ENCODE peak calls at places on chromosomes 13 and 19, in nine cellular contexts. One of them, this sample, is unnamed.

GRCh38 chr19:4730740-4731171 is 7.1 kb upstream of the DPP9 start:
- DNase-seq in uterus: no peak
- DNase-seq in upper lobe of right lung: no peak
- DNase-seq in PC-3: peak; percentile 53
- DNase-seq in fibroblast of lung: no peak
- DNase-seq in tibial nerve: no peak
- DNase-seq in RWPE2: no peak
- DNase-seq in neural progenitor cell: no peak
- DNase-seq in brain microvascular endothelial cell: no peak
- DNase-seq in this sample: no peak

GRCh38 chr19:1866693-1867358 is 3.4 kb upstream of the KLF16 start:
- DNase-seq in uterus: no peak
- DNase-seq in upper lobe of right lung: no peak
- DNase-seq in PC-3: no peak
- DNase-seq in fibroblast of lung: no peak
- DNase-seq in tibial nerve: no peak
- DNase-seq in RWPE2: no peak
- DNase-seq in neural progenitor cell: no peak
- DNase-seq in brain microvascular endothelial cell: no peak
- DNase-seq in this sample: no peak

GRCh38 chr13:60851378-60851777 is 454.4 kb downstream of the TDRD3 start:
- DNase-seq in uterus: no peak
- DNase-seq in upper lobe of right lung: no peak
- DNase-seq in PC-3: no peak
- DNase-seq in fibroblast of lung: no peak
- DNase-seq in tibial nerve: no peak
- DNase-seq in RWPE2: no peak
- DNase-seq in neural progenitor cell: no peak
- DNase-seq in brain microvascular endothelial cell: no peak
- DNase-seq in this sample: no peak

GRCh38 chr19:3372413-3372812 is 6.0 kb downstream of the NFIC start:
- DNase-seq in uterus: no peak
- DNase-seq in upper lobe of right lung: no peak
- DNase-seq in PC-3: no peak
- DNase-seq in fibroblast of lung: no peak
- DNase-seq in tibial nerve: no peak
- DNase-seq in RWPE2: no peak
- DNase-seq in neural progenitor cell: no peak
- DNase-seq in brain microvascular endothelial cell: no peak
- DNase-seq in this sample: no peak

GRCh38 chr19:50500060-50500752 is 10.8 kb downstream of the JOSD2 start:
- DNase-seq in uterus: no peak
- DNase-seq in upper lobe of right lung: no peak
- DNase-seq in PC-3: no peak
- DNase-seq in fibroblast of lung: no peak
- DNase-seq in tibial nerve: no peak
- DNase-seq in RWPE2: no peak
- DNase-seq in neural progenitor cell: peak; percentile 69
- DNase-seq in brain microvascular endothelial cell: no peak
- DNase-seq in this sample: no peak

GRCh38 chr19:39131255-39131755 is 5.7 kb downstream of the PAK4 start:
- DNase-seq in uterus: no peak
- DNase-seq in upper lobe of right lung: no peak
- DNase-seq in PC-3: no peak
- DNase-seq in fibroblast of lung: no peak
- DNase-seq in tibial nerve: no peak
- DNase-seq in RWPE2: no peak
- DNase-seq in neural progenitor cell: no peak
- DNase-seq in brain microvascular endothelial cell: peak; percentile 22
- DNase-seq in this sample: no peak

GRCh38 chr13:88014527-88014926 is 343.4 kb downstream of the SLITRK5 start:
- DNase-seq in uterus: no peak
- DNase-seq in upper lobe of right lung: no peak
- DNase-seq in PC-3: no peak
- DNase-seq in fibroblast of lung: peak; percentile 37
- DNase-seq in tibial nerve: no peak
- DNase-seq in RWPE2: no peak
- DNase-seq in neural progenitor cell: no peak
- DNase-seq in brain microvascular endothelial cell: no peak
- DNase-seq in this sample: no peak

GRCh38 chr19:13169769-13170168 is 19.6 kb downstream of the IER2 start:
- DNase-seq in uterus: no peak
- DNase-seq in upper lobe of right lung: no peak
- DNase-seq in PC-3: peak; percentile 99
- DNase-seq in fibroblast of lung: peak; percentile 44
- DNase-seq in tibial nerve: no peak
- DNase-seq in RWPE2: peak; percentile 82
- DNase-seq in neural progenitor cell: no peak
- DNase-seq in brain microvascular endothelial cell: peak; percentile 40
- DNase-seq in this sample: no peak

GRCh38 chr19:12055784-12056183 is 3.0 kb upstream of the ZNF878 start:
- DNase-seq in uterus: no peak
- DNase-seq in upper lobe of right lung: no peak
- DNase-seq in PC-3: peak; percentile 41
- DNase-seq in fibroblast of lung: no peak
- DNase-seq in tibial nerve: no peak
- DNase-seq in RWPE2: no peak
- DNase-seq in neural progenitor cell: no peak
- DNase-seq in brain microvascular endothelial cell: no peak
- DNase-seq in this sample: no peak
- TF ChIP-seq CTCF in uterus: no peak
- TF ChIP-seq CTCF in upper lobe of right lung: no peak
- TF ChIP-seq CTCF in PC-3: no peak
- TF ChIP-seq CTCF in fibroblast of lung: no peak
- TF ChIP-seq CTCF in tibial nerve: no peak
- TF ChIP-seq CTCF in RWPE2: no peak
- TF ChIP-seq CTCF in neural progenitor cell: no peak
- TF ChIP-seq CTCF in brain microvascular endothelial cell: no peak
- TF ChIP-seq CTCF in this sample: no peak

GRCh38 chr13:113035209-113035800 is 66.3 kb downstream of the MCF2L start:
- DNase-seq in uterus: no peak
- DNase-seq in upper lobe of right lung: no peak
- DNase-seq in PC-3: no peak
- DNase-seq in fibroblast of lung: no peak
- DNase-seq in tibial nerve: no peak
- DNase-seq in RWPE2: no peak
- DNase-seq in neural progenitor cell: no peak
- DNase-seq in brain microvascular endothelial cell: no peak
- DNase-seq in this sample: no peak

GRCh38 chr13:113033054-113033453 is 64.0 kb downstream of the MCF2L start:
- DNase-seq in uterus: no peak
- DNase-seq in upper lobe of right lung: no peak
- DNase-seq in PC-3: no peak
- DNase-seq in fibroblast of lung: no peak
- DNase-seq in tibial nerve: no peak
- DNase-seq in RWPE2: no peak
- DNase-seq in neural progenitor cell: no peak
- DNase-seq in brain microvascular endothelial cell: no peak
- DNase-seq in this sample: no peak

GRCh38 chr13:113033498-113033897 is 64.5 kb downstream of the MCF2L start:
- DNase-seq in uterus: no peak
- DNase-seq in upper lobe of right lung: no peak
- DNase-seq in PC-3: no peak
- DNase-seq in fibroblast of lung: no peak
- DNase-seq in tibial nerve: no peak
- DNase-seq in RWPE2: no peak
- DNase-seq in neural progenitor cell: no peak
- DNase-seq in brain microvascular endothelial cell: no peak
- DNase-seq in this sample: no peak

GRCh38 chr13:113036401-113036800 is 67.4 kb downstream of the MCF2L start:
- DNase-seq in uterus: no peak
- DNase-seq in upper lobe of right lung: no peak
- DNase-seq in PC-3: no peak
- DNase-seq in fibroblast of lung: no peak
- DNase-seq in tibial nerve: no peak
- DNase-seq in RWPE2: no peak
- DNase-seq in neural progenitor cell: no peak
- DNase-seq in brain microvascular endothelial cell: no peak
- DNase-seq in this sample: no peak

GRCh38 chr13:113034451-113035208 is 65.6 kb downstream of the MCF2L start:
- DNase-seq in uterus: no peak
- DNase-seq in upper lobe of right lung: no peak
- DNase-seq in PC-3: peak; percentile 66
- DNase-seq in fibroblast of lung: peak; percentile 72
- DNase-seq in tibial nerve: no peak
- DNase-seq in RWPE2: no peak
- DNase-seq in neural progenitor cell: peak; percentile 61
- DNase-seq in brain microvascular endothelial cell: peak; percentile 24
- DNase-seq in this sample: no peak
- TF ChIP-seq CTCF in uterus: peak; percentile 48
- TF ChIP-seq CTCF in upper lobe of right lung: peak; percentile 61
- TF ChIP-seq CTCF in PC-3: peak; percentile 77
- TF ChIP-seq CTCF in fibroblast of lung: peak; percentile 76
- TF ChIP-seq CTCF in tibial nerve: peak; percentile 73
- TF ChIP-seq CTCF in RWPE2: peak; percentile 78
- TF ChIP-seq CTCF in neural progenitor cell: peak; percentile 73
- TF ChIP-seq CTCF in brain microvascular endothelial cell: peak; percentile 78
- TF ChIP-seq CTCF in this sample: peak; percentile 82

GRCh38 chr13:111068009-111068350 is 47.1 kb upstream of the ARHGEF7 start:
- DNase-seq in uterus: no peak
- DNase-seq in upper lobe of right lung: no peak
- DNase-seq in PC-3: no peak
- DNase-seq in fibroblast of lung: no peak
- DNase-seq in tibial nerve: no peak
- DNase-seq in RWPE2: no peak
- DNase-seq in neural progenitor cell: no peak
- DNase-seq in brain microvascular endothelial cell: no peak
- DNase-seq in this sample: no peak
- TF ChIP-seq CTCF in uterus: no peak
- TF ChIP-seq CTCF in upper lobe of right lung: peak; percentile 16
- TF ChIP-seq CTCF in PC-3: no peak
- TF ChIP-seq CTCF in fibroblast of lung: no peak
- TF ChIP-seq CTCF in tibial nerve: no peak
- TF ChIP-seq CTCF in RWPE2: peak; percentile 63
- TF ChIP-seq CTCF in neural progenitor cell: no peak
- TF ChIP-seq CTCF in brain microvascular endothelial cell: no peak
- TF ChIP-seq CTCF in this sample: peak; percentile 11

GRCh38 chr13:26041476-26041875 is 10.3 kb downstream of the SHISA2 start:
- DNase-seq in uterus: no peak
- DNase-seq in upper lobe of right lung: no peak
- DNase-seq in PC-3: no peak
- DNase-seq in fibroblast of lung: no peak
- DNase-seq in tibial nerve: no peak
- DNase-seq in RWPE2: no peak
- DNase-seq in neural progenitor cell: no peak
- DNase-seq in brain microvascular endothelial cell: no peak
- DNase-seq in this sample: peak; percentile 57

GRCh38 chr13:26036383-26036782 is 15.4 kb downstream of the SHISA2 start:
- DNase-seq in uterus: no peak
- DNase-seq in upper lobe of right lung: no peak
- DNase-seq in PC-3: no peak
- DNase-seq in fibroblast of lung: no peak
- DNase-seq in tibial nerve: no peak
- DNase-seq in RWPE2: no peak
- DNase-seq in neural progenitor cell: no peak
- DNase-seq in brain microvascular endothelial cell: no peak
- DNase-seq in this sample: no peak

GRCh38 chr13:26034018-26034417 is 17.8 kb downstream of the SHISA2 start:
- DNase-seq in uterus: no peak
- DNase-seq in upper lobe of right lung: no peak
- DNase-seq in PC-3: no peak
- DNase-seq in fibroblast of lung: no peak
- DNase-seq in tibial nerve: no peak
- DNase-seq in RWPE2: no peak
- DNase-seq in neural progenitor cell: no peak
- DNase-seq in brain microvascular endothelial cell: no peak
- DNase-seq in this sample: peak; percentile 32

GRCh38 chr13:26038931-26039475 is 12.8 kb downstream of the SHISA2 start:
- DNase-seq in uterus: no peak
- DNase-seq in upper lobe of right lung: no peak
- DNase-seq in PC-3: no peak
- DNase-seq in fibroblast of lung: no peak
- DNase-seq in tibial nerve: no peak
- DNase-seq in RWPE2: no peak
- DNase-seq in neural progenitor cell: no peak
- DNase-seq in brain microvascular endothelial cell: no peak
- DNase-seq in this sample: peak; percentile 15

GRCh38 chr13:26037302-26037701 is 14.5 kb downstream of the SHISA2 start:
- DNase-seq in uterus: no peak
- DNase-seq in upper lobe of right lung: no peak
- DNase-seq in PC-3: peak; percentile 56
- DNase-seq in fibroblast of lung: no peak
- DNase-seq in tibial nerve: no peak
- DNase-seq in RWPE2: no peak
- DNase-seq in neural progenitor cell: peak; percentile 84
- DNase-seq in brain microvascular endothelial cell: no peak
- DNase-seq in this sample: peak; percentile 82
- TF ChIP-seq CTCF in uterus: no peak
- TF ChIP-seq CTCF in upper lobe of right lung: peak; percentile 40
- TF ChIP-seq CTCF in PC-3: peak; percentile 73
- TF ChIP-seq CTCF in fibroblast of lung: no peak
- TF ChIP-seq CTCF in tibial nerve: no peak
- TF ChIP-seq CTCF in RWPE2: no peak
- TF ChIP-seq CTCF in neural progenitor cell: peak; percentile 80
- TF ChIP-seq CTCF in brain microvascular endothelial cell: peak; percentile 78
- TF ChIP-seq CTCF in this sample: peak; percentile 57